ENCODE peak calls at places on chromosomes 2 and 18, in six cellular contexts. S is transverse colon; T is iris pigment epithelial cell; J is tibial artery; V is effector memory CD8-positive, alpha-beta T cell; P is aorta. K is an unnamed sample.

GRCh38 chr2:154195644-154196221 is 324.0 kb downstream of the GALNT13 start:
- DNase-seq in S (no peak), T (no peak), J (no peak), V (no peak), P (no peak), K (no peak)

GRCh38 chr2:97863829-97864228 is 131.9 kb downstream of the TMEM131 start:
- DNase-seq in S (no peak), T (no peak), J (no peak), V (no peak), P (no peak), K (no peak)

GRCh38 chr2:135840601-135841000 is 3.6 kb upstream of the LCT start:
- DNase-seq in S (peak), T (peak), J (no peak), V (no peak), P (no peak), K (peak)

GRCh38 chr18:31666055-31666454 is 18.3 kb downstream of the B4GALT6 start:
- DNase-seq in S (no peak), T (no peak), J (no peak), V (no peak), P (no peak), K (no peak)

GRCh38 chr2:30516166-30516565 is 69.1 kb downstream of the LCLAT1 start:
- DNase-seq in S (no peak), T (no peak), J (no peak), V (no peak), P (no peak), K (no peak)

GRCh38 chr18:65706646-65707045 is 44.2 kb upstream of the CDH7 start:
- DNase-seq in S (no peak), T (no peak), J (no peak), V (no peak), P (no peak), K (no peak)

GRCh38 chr18:31197676-31198075 is 35.0 kb upstream of the DSC1 start:
- DNase-seq in S (no peak), T (no peak), J (no peak), V (no peak), P (no peak), K (no peak)

GRCh38 chr2:60556441-60556997 is 3.1 kb upstream of the BCL11A start:
- DNase-seq in S (peak), T (no peak), J (no peak), V (no peak), P (no peak), K (no peak)

GRCh38 chr18:53864758-53865157 is 359.7 kb downstream of the MBD2 start:
- DNase-seq in S (no peak), T (no peak), J (no peak), V (no peak), P (no peak), K (no peak)

GRCh38 chr2:30927561-30928075 is 120.4 kb upstream of the CAPN13 start:
- DNase-seq in S (no peak), T (no peak), J (peak), V (no peak), P (no peak), K (no peak)

GRCh38 chr18:36015629-36016028 is 43.1 kb downstream of the RMP24 start:
- DNase-seq in S (no peak), T (no peak), J (no peak), V (no peak), P (no peak), K (no peak)

GRCh38 chr2:109208951-109209335 is 79.9 kb downstream of the SH3RF3 start:
- DNase-seq in S (no peak), T (no peak), J (no peak), V (no peak), P (no peak), K (no peak)

GRCh38 chr2:104733544-104733943 is 120.4 kb upstream of the POU3F3 start:
- DNase-seq in S (peak), T (no peak), J (no peak), V (no peak), P (no peak), K (no peak)

GRCh38 chr2:217714268-217714643 is 288.5 kb downstream of the TNS1 start:
- DNase-seq in S (peak), T (peak), J (peak), V (no peak), P (peak), K (peak)

GRCh38 chr18:75125359-75126331 is 83.3 kb downstream of the PTGR3 start:
- DNase-seq in S (no peak), T (no peak), J (peak), V (no peak), P (no peak), K (no peak)

GRCh38 chr2:191638802-191639172 is 39.1 kb upstream of the NABP1 start:
- DNase-seq in S (no peak), T (no peak), J (no peak), V (no peak), P (no peak), K (no peak)

GRCh38 chr2:239113164-239113563 is 265.3 kb downstream of the TWIST2 start:
- DNase-seq in S (peak), T (peak), J (no peak), V (no peak), P (no peak), K (no peak)

GRCh38 chr2:219638217-219638947 is 11.0 kb downstream of the SLC4A3 start:
- DNase-seq in S (no peak), T (no peak), J (peak), V (no peak), P (no peak), K (no peak)

GRCh38 chr18:2515408-2515807 is 55.9 kb downstream of the METTL4 start:
- DNase-seq in S (no peak), T (peak), J (no peak), V (no peak), P (no peak), K (peak)

GRCh38 chr2:159506764-159507406 is 109.5 kb downstream of the BAZ2B start:
- DNase-seq in S (no peak), T (peak), J (no peak), V (no peak), P (no peak), K (no peak)

GRCh38 chr18:62539284-62540168 is 16.7 kb downstream of the ZCCHC2 start:
- DNase-seq in S (no peak), T (no peak), J (no peak), V (no peak), P (no peak), K (no peak)

GRCh38 chr2:143758629-143759330 is 629.6 kb downstream of the ARHGAP15 start:
- DNase-seq in S (no peak), T (peak), J (no peak), V (no peak), P (no peak), K (no peak)

GRCh38 chr2:190867182-190867581 is 13.4 kb upstream of the GLS start:
- DNase-seq in S (no peak), T (peak), J (no peak), V (no peak), P (no peak), K (peak)

GRCh38 chr2:30655660-30656059 is 151.6 kb downstream of the CAPN13 start:
- DNase-seq in S (no peak), T (no peak), J (no peak), V (no peak), P (no peak), K (no peak)

GRCh38 chr18:63567825-63568224 is 19.3 kb upstream of the SERPINB13 start:
- DNase-seq in S (no peak), T (no peak), J (no peak), V (no peak), P (no peak), K (no peak)

GRCh38 chr2:46335404-46335965 is 38.3 kb downstream of the EPAS1 start:
- DNase-seq in S (peak), T (peak), J (peak), V (no peak), P (peak), K (peak)

GRCh38 chr2:120879401-120880295 is 144.0 kb downstream of the GLI2 start:
- DNase-seq in S (no peak), T (no peak), J (peak), V (no peak), P (peak), K (no peak)

GRCh38 chr2:53633441-53633840 is 134.2 kb upstream of the CHAC2 start:
- DNase-seq in S (no peak), T (peak), J (no peak), V (no peak), P (no peak), K (peak)

GRCh38 chr2:42984617-42985016 is 192.2 kb upstream of the HAAO start:
- DNase-seq in S (no peak), T (no peak), J (no peak), V (no peak), P (peak), K (no peak)

GRCh38 chr2:157194097-157194688 is 63.3 kb upstream of the GALNT5 start:
- DNase-seq in S (peak), T (peak), J (no peak), V (peak), P (no peak), K (peak)

GRCh38 chr2:33240178-33240577 is 236.3 kb upstream of the RASGRP3 start:
- DNase-seq in S (no peak), T (peak), J (no peak), V (no peak), P (no peak), K (no peak)

GRCh38 chr2:10584843-10585475 is 104.8 kb downstream of the NOL10 start:
- DNase-seq in S (no peak), T (peak), J (no peak), V (no peak), P (no peak), K (peak)

GRCh38 chr2:190766581-190766980 is 114.0 kb upstream of the GLS start:
- DNase-seq in S (no peak), T (no peak), J (no peak), V (no peak), P (no peak), K (no peak)

GRCh38 chr18:48831113-48831759 is 119.5 kb downstream of the SMAD7 start:
- DNase-seq in S (no peak), T (no peak), J (peak), V (no peak), P (peak), K (no peak)

GRCh38 chr2:229363126-229363814 is 92.2 kb upstream of the PID1 start:
- DNase-seq in S (no peak), T (peak), J (no peak), V (no peak), P (no peak), K (peak)

GRCh38 chr2:100818606-100819364 is 1.2 kb upstream of the NPAS2 start:
- DNase-seq in S (peak), T (peak), J (peak), V (no peak), P (peak), K (peak)